ENCODE peak calls at places on chromosomes 6 and 20, in four cellular contexts. F is prostate gland, P is upper lobe of left lung, Q is heart right ventricle. N is an unnamed sample.
A peak's percentile ranks its signal among the peaks of the same experiment; 100 is the strongest.

GRCh38 chr20:63691711-63692435 is 4.6 kb upstream of the TNFRSF6B start:
- DNase-seq in Q (no peak), F (no peak), P (peak; percentile 70), N (no peak)

GRCh38 chr6:138673317-138674014 is 100.1 kb upstream of the CCDC28A start:
- DNase-seq in F (no peak), Q (no peak), P (no peak), N (no peak)

GRCh38 chr6:21033575-21034026 is 499.3 kb downstream of the CDKAL1 start:
- DNase-seq in Q (peak; percentile 15), F (peak; percentile 30), P (no peak), N (no peak)

GRCh38 chr6:125918230-125918629 is 38.3 kb upstream of the HINT3 start:
- DNase-seq in Q (peak; percentile 8), P (no peak), F (no peak), N (no peak)

GRCh38 chr6:36229223-36229622 is 32.7 kb downstream of the BRPF3 start:
- DNase-seq in P (no peak), F (no peak), Q (no peak), N (no peak)

GRCh38 chr20:14142171-14142570 is 146.9 kb downstream of the MACROD2 start:
- DNase-seq in Q (peak; percentile 18), F (peak; percentile 41), P (no peak), N (peak; percentile 38)

GRCh38 chr6:43283514-43283901 is 14.6 kb upstream of the SLC22A7 start:
- DNase-seq in Q (no peak), P (peak; percentile 65), F (no peak), N (no peak)

GRCh38 chr20:32470025-32470861 is 112.1 kb downstream of the ASXL1 start:
- DNase-seq in Q (peak; percentile 84), F (no peak), P (peak; percentile 86), N (peak; percentile 66)

GRCh38 chr20:49508435-49509199 is 26.1 kb upstream of the KCNB1 start:
- DNase-seq in P (no peak), F (no peak), Q (no peak), N (peak; percentile 11)

GRCh38 chr20:46993465-46994095 is 98.9 kb downstream of the EYA2 start:
- DNase-seq in F (no peak), Q (no peak), P (no peak), N (no peak)

GRCh38 chr20:855466-856360 is 22.2 kb downstream of the FAM110A start:
- DNase-seq in F (no peak), Q (no peak), P (no peak), N (no peak)

GRCh38 chr20:7516631-7517051 is 423.6 kb downstream of the HAO1 start:
- DNase-seq in F (no peak), Q (no peak), P (no peak), N (no peak)

GRCh38 chr6:44020148-44020547 is 107.1 kb downstream of the MRPL14 start:
- DNase-seq in F (no peak), Q (no peak), P (no peak), N (no peak)

GRCh38 chr20:2006452-2007381 is 12.9 kb upstream of the PDYN start:
- DNase-seq in P (no peak), F (no peak), Q (peak; percentile 8), N (peak; percentile 25)

GRCh38 chr6:5214570-5215052 is 46.1 kb downstream of the LYRM4 start:
- DNase-seq in F (peak; percentile 41), P (peak; percentile 83), Q (peak; percentile 34), N (peak; percentile 7)

GRCh38 chr6:48916523-48917050 is 546.5 kb downstream of the MMUT start:
- DNase-seq in F (no peak), P (no peak), Q (no peak), N (no peak)

GRCh38 chr20:37479275-37479674 is 41.8 kb upstream of the NNAT start:
- DNase-seq in P (no peak), F (no peak), Q (no peak), N (no peak)

GRCh38 chr6:83215131-83216047 is 22.2 kb downstream of the RWDD2A start:
- DNase-seq in Q (peak; percentile 71), P (no peak), F (peak; percentile 66), N (peak; percentile 55)

GRCh38 chr20:44069203-44069931 is 117.6 kb downstream of the JPH2 start:
- DNase-seq in Q (no peak), P (no peak), F (no peak), N (peak; percentile 44)

GRCh38 chr6:163533443-163533842 is 118.9 kb downstream of the QKI start:
- DNase-seq in P (no peak), F (peak; percentile 10), Q (no peak), N (no peak)

GRCh38 chr6:158379336-158379735 is 67.1 kb downstream of the TULP4 start:
- DNase-seq in Q (no peak), P (no peak), F (no peak), N (no peak)

GRCh38 chr6:88380083-88380482 is 213.9 kb upstream of the CNR1 start:
- DNase-seq in Q (no peak), F (no peak), P (no peak), N (no peak)

GRCh38 chr6:128139519-128139918 is 238.7 kb upstream of the THEMIS start:
- DNase-seq in P (no peak), Q (no peak), F (no peak), N (peak; percentile 90)

GRCh38 chr6:42230320-42231034 is 12.8 kb upstream of the MRPS10 start:
- DNase-seq in F (no peak), Q (no peak), P (no peak), N (no peak)

GRCh38 chr20:35270021-35270902 is 7.7 kb downstream of the MMP24OS start:
- DNase-seq in F (no peak), Q (no peak), P (no peak), N (no peak)
- H3K36me3 ChIP-seq in F (no peaks in the 10 kb centered on the region), Q (no peaks in the 10 kb centered on the region), P (no peaks in the 10 kb centered on the region), N (peaks cover 2% of the 10 kb centered on the region)

DNA sequence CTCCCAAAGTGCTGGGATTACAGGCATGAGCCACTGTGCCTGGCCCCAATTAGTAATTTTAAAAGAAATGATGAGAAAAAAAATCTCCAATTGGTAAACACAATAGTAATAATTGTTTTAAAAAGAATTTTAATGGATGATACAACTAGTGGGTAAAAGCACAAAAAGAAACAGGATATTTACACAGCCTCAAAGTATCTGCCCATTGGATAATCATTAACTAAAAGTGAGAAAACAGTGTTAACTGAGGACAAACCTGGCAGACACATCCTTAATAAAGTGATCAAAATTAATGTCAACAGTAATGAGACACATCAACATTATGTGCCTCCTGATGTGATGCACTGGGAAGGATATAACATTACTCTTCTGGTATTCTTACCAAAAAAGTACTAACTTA is 24.5 kb downstream of the DTNBP1 start:
- DNase-seq in Q (no peak), F (no peak), P (no peak), N (no peak)
- H3K9me3 ChIP-seq in Q (peaks cover 20% of the 10 kb centered on the region), F (no peaks in the 10 kb centered on the region), P (peaks cover 7% of the 10 kb centered on the region), N (no peaks in the 10 kb centered on the region)

DNA sequence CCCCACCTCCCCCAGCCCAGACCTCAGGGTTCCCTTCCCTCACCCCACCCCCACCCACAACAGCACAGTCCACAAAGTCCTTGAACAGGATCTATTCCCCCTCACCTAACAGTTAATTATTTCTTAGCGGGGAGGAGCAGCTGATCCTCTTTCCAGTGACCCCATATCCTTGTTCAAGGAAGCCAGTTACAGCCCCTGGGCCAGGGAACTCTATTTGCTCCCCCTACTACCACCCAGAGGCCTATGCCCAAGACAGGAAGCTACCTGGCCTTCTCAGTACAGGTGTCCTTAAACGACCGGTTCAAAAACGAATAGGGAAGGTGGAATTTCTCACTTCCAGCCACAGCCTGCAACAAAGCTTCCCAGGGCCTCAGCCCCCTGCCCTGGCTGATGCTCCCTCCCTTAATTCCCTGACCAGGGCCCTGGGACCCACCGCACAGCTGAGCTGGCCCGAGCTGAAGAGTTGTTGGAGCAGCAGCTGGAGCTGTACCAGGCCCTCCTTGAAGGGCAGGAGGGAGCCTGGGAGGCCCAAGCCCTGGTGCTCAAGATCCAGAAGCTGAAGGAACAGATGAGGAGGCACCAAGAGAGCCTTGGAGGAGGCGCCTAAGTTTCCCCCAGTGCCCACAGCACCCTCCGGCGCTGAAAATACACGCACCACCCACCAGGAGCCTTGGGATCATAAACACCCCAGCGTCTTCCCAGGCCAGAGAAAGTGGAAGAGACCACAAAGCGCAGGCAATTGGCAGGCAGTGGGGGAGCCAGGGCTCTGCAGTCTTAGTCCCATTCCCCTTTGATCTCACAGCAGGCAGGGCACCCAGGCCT is 778 bp downstream of the MCCD1 start:
- DNase-seq in Q (no peak), P (no peak), F (no peak), N (no peak)
- H3K36me3 ChIP-seq in Q (peaks cover 33% of the 10 kb centered on the region), P (peaks cover 29% of the 10 kb centered on the region), F (peaks cover 11% of the 10 kb centered on the region), N (peaks cover 32% of the 10 kb centered on the region)

DNA sequence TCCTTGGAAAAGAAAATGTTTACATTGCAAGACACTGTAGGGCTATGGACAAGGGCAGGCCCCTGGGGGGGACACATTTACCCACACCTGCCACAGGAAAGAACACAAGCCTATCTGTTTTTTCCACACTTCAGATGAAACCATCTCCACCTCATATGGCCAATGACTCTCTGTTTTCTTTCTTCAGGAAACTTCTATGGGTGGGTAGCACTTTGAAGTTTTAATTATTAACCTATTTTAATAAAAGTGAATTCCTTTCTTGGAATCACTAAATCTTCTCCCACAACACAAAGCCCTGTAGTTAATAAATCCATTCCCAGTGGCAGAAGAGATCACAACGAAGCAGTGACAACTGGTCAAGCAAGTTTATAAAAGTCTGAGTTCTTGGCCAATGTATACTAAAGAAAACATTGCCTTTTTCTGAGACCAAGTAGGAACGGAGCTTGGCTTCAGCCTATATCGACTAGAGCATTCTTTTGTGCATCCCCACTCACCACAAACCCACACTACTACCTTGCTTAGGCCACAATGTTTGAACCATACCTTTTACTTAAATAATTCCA is 125.1 kb upstream of the CARMIL1 start:
- DNase-seq in Q (no peak), F (peak; percentile 50), P (no peak), N (no peak)
- H3K9me3 ChIP-seq in Q (peaks cover 15% of the 10 kb centered on the region), F (no peaks in the 10 kb centered on the region), P (peaks cover 14% of the 10 kb centered on the region), N (no peaks in the 10 kb centered on the region)

GRCh38 chr20:17622086-17622850 is 52.4 kb downstream of the DSTN start:
- DNase-seq in Q (no peak), P (no peak), F (no peak), N (no peak)
- H3K36me3 ChIP-seq in Q (peaks cover 22% of the 10 kb centered on the region), P (peaks cover 32% of the 10 kb centered on the region), F (peaks cover 11% of the 10 kb centered on the region), N (peaks cover 34% of the 10 kb centered on the region)

GRCh38 chr20:59678951-59679350 is 74.6 kb downstream of the PHACTR3 start:
- DNase-seq in Q (no peak), P (no peak), F (no peak), N (no peak)

GRCh38 chr20:59678286-59678685 is 73.9 kb downstream of the PHACTR3 start:
- DNase-seq in P (no peak), F (no peak), Q (no peak), N (no peak)

GRCh38 chr20:59676126-59676876 is 72.0 kb downstream of the PHACTR3 start:
- DNase-seq in P (no peak), Q (no peak), F (no peak), N (peak; percentile 6)

GRCh38 chr20:59676877-59677140 is 72.5 kb downstream of the PHACTR3 start:
- DNase-seq in P (no peak), F (no peak), Q (no peak), N (no peak)

DNA sequence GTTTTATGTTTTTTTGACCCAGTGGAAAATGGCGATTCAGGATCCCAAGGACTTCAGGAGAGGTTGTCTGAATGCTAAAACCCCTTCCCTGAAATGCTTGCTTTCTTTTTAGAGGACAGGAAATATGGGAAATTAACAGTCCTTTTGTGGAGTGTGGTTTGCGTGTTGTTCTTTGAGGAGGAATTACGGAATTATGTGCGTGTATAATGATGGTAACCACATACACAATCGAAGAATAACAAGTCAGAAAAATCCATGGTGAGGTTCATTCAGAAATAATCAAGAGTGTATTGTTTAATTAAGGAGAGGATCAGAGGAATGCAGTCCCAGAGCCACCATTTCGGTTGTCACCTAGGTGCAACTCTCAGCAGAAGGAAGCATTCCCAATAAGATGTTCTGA is 73.2 kb downstream of the PHACTR3 start:
- DNase-seq in Q (no peak), P (no peak), F (no peak), N (no peak)
- H3K9me3 ChIP-seq in Q (no peaks in the 10 kb centered on the region), P (no peaks in the 10 kb centered on the region), F (no peaks in the 10 kb centered on the region), N (no peaks in the 10 kb centered on the region)